ENCODE peak calls at places on chromosomes 2 and 18, in six cellular contexts. K is foreskin fibroblast, P is NCI-H1105 treated with DMSO at 0.1 percent for 48 hours, U is glutamatergic neuron, C is fibroblast of villous mesenchyme, F is GM12865. R is an unnamed sample.

GRCh38 chr2:643334-643733 is 33.9 kb downstream of the TMEM18 start:
- DNase-seq in K (no peak), F (no peak), U (no peak), P (no peak), C (no peak), R (no peak)

GRCh38 chr2:221492606-221493005 is 79.5 kb downstream of the EPHA4 start:
- DNase-seq in U (no peak), P (no peak), C (no peak), F (no peak), K (peak; percentile 54), R (no peak)

GRCh38 chr2:148273158-148273691 is 252.3 kb downstream of the MBD5 start:
- DNase-seq in U (no peak), C (peak; percentile 7), K (no peak), F (no peak), P (no peak), R (no peak)

GRCh38 chr2:99827296-99827999 is 314.9 kb downstream of the AFF3 start:
- DNase-seq in P (no peak), U (no peak), K (no peak), F (peak; percentile 8), C (no peak), R (no peak)

GRCh38 chr2:114274957-114275356 is 167.5 kb upstream of the DPP10 start:
- DNase-seq in P (no peak), U (no peak), C (no peak), F (no peak), K (no peak), R (no peak)

GRCh38 chr2:181904022-181904632 is 12.6 kb downstream of the ITPRID2 start:
- DNase-seq in F (peak; percentile 35), K (no peak), C (peak; percentile 63), P (peak; percentile 19), U (no peak), R (peak; percentile 20)

GRCh38 chr2:221571391-221572179 is 519 bp downstream of the EPHA4 start:
- DNase-seq in C (peak; percentile 23), P (peak; percentile 24), F (peak; percentile 4), U (peak; percentile 48), K (peak; percentile 24), R (no peak)

GRCh38 chr2:129646107-129646506 is 333.4 kb upstream of the RAB6C start:
- DNase-seq in F (no peak), C (no peak), K (no peak), U (no peak), P (no peak), R (no peak)

GRCh38 chr2:46001741-46002506 is 295.3 kb upstream of the EPAS1 start:
- DNase-seq in U (no peak), F (no peak), C (peak; percentile 82), P (no peak), K (no peak), R (no peak)

GRCh38 chr2:238771639-238772038 is 76.2 kb upstream of the TWIST2 start:
- DNase-seq in C (no peak), F (no peak), K (no peak), P (no peak), U (no peak), R (no peak)

GRCh38 chr2:176106636-176107539 is at the start of gene HOXD11:
- DNase-seq in P (peak; percentile 89), C (peak; percentile 83), U (peak; percentile 57), K (peak; percentile 55), F (no peak), R (peak; percentile 75)

GRCh38 chr18:13502585-13502984 is 223.8 kb downstream of the FAM210A start:
- DNase-seq in U (no peak), C (no peak), P (no peak), F (no peak), K (no peak), R (no peak)

GRCh38 chr2:113240915-113241911 is 37.5 kb downstream of the PAX8 start:
- DNase-seq in F (no peak), P (no peak), K (peak; percentile 100), U (no peak), C (peak; percentile 98), R (peak; percentile 4)

GRCh38 chr2:27805180-27805579 is 33.7 kb downstream of the MRPL33 start:
- DNase-seq in P (no peak), K (no peak), C (no peak), F (no peak), U (no peak), R (no peak)

GRCh38 chr2:240278661-240279060 is 138.2 kb upstream of the OTOS start:
- DNase-seq in U (no peak), F (no peak), C (peak; percentile 13), K (peak; percentile 15), P (no peak), R (no peak)

GRCh38 chr2:50097118-50097517 is 934.8 kb downstream of the NRXN1 start:
- DNase-seq in P (no peak), U (no peak), C (no peak), F (no peak), K (no peak), R (no peak)

GRCh38 chr18:48035556-48035860 is 105.0 kb upstream of the SMAD2 start:
- DNase-seq in F (no peak), K (no peak), C (no peak), P (no peak), U (no peak), R (no peak)

GRCh38 chr2:103810875-103811274 is 1043.0 kb upstream of the POU3F3 start:
- DNase-seq in C (no peak), K (no peak), P (no peak), F (no peak), U (no peak), R (no peak)

GRCh38 chr2:8028036-8028435 is 653.8 kb upstream of the ID2 start:
- DNase-seq in F (no peak), P (no peak), C (no peak), U (no peak), K (no peak), R (no peak)

GRCh38 chr2:30232801-30233130 is 1.4 kb downstream of the LBH start:
- DNase-seq in P (peak; percentile 31), K (no peak), C (no peak), U (no peak), F (no peak), R (no peak)

GRCh38 chr2:197191948-197192338 is 118.6 kb downstream of the ANKRD44 start:
- DNase-seq in U (no peak), K (no peak), C (no peak), F (peak; percentile 79), P (no peak), R (no peak)

GRCh38 chr2:157052685-157053224 is 204.8 kb upstream of the GALNT5 start:
- DNase-seq in K (peak; percentile 80), C (peak; percentile 55), U (no peak), F (no peak), P (no peak), R (no peak)

GRCh38 chr18:25164211-25164836 is 187.6 kb downstream of the ZNF521 start:
- DNase-seq in K (no peak), F (peak; percentile 56), P (no peak), C (no peak), U (no peak), R (no peak)

GRCh38 chr2:45009928-45010705 is 865 bp upstream of the SIX2 start:
- DNase-seq in U (peak; percentile 52), P (peak; percentile 14), F (no peak), K (peak; percentile 65), C (peak; percentile 65), R (peak; percentile 53)

GRCh38 chr2:15969214-15969613 is 28.9 kb downstream of the MYCN start:
- DNase-seq in F (no peak), P (no peak), C (no peak), K (no peak), U (no peak), R (no peak)

GRCh38 chr2:161332568-161332967 is 24.3 kb downstream of the PSMD14 start:
- DNase-seq in C (no peak), K (no peak), P (peak; percentile 75), F (no peak), U (no peak), R (no peak)

GRCh38 chr2:38889575-38889974 is at the start of gene ARHGEF33:
- DNase-seq in U (no peak), K (no peak), P (no peak), C (no peak), F (no peak), R (no peak)

GRCh38 chr2:239671471-239671870 is 270.7 kb upstream of the HDAC4 start:
- DNase-seq in P (no peak), C (no peak), K (no peak), U (no peak), F (no peak), R (no peak)

GRCh38 chr2:158746488-158746887 is 48.6 kb upstream of the DAPL1 start:
- DNase-seq in P (no peak), K (no peak), U (no peak), C (no peak), F (no peak), R (peak; percentile 24)

GRCh38 chr2:19706332-19706731 is 195.5 kb downstream of the TTC32 start:
- DNase-seq in K (no peak), P (no peak), C (no peak), F (no peak), U (no peak), R (no peak)

GRCh38 chr18:58455318-58455950 is 173.5 kb downstream of the ALPK2 start:
- DNase-seq in K (no peak), C (no peak), U (no peak), P (no peak), F (peak; percentile 65), R (no peak)

R was measured in NCI-H2227 treated with DMSO at 0.1 percent for 48 hours.